ENCODE peak calls at places on chromosome 13, in nine cellular contexts. One of them, this sample, is unnamed.

GRCh38 chr13:113562085-113562749 is 22.3 kb upstream of the TFDP1 start:
- DNase-seq in astrocyte of the spinal cord: peak
- DNase-seq in WERI-Rb-1: peak
- DNase-seq in tibial nerve: peak
- DNase-seq in astrocyte of the cerebellum: peak
- DNase-seq in PC-3: peak
- DNase-seq in mucosa of descending colon: no peak
- DNase-seq in BE2C: peak
- DNase-seq in epithelial cell of esophagus: peak
- DNase-seq in this sample: peak

GRCh38 chr13:50511877-50512332 is 331.6 kb downstream of the DLEU7 start:
- DNase-seq in astrocyte of the spinal cord: no peak
- DNase-seq in WERI-Rb-1: no peak
- DNase-seq in tibial nerve: no peak
- DNase-seq in astrocyte of the cerebellum: no peak
- DNase-seq in PC-3: no peak
- DNase-seq in mucosa of descending colon: no peak
- DNase-seq in BE2C: no peak
- DNase-seq in epithelial cell of esophagus: no peak
- DNase-seq in this sample: no peak

GRCh38 chr13:41075034-41075433 is 13.7 kb downstream of the WBP4 start:
- DNase-seq in astrocyte of the spinal cord: peak
- DNase-seq in WERI-Rb-1: no peak
- DNase-seq in tibial nerve: peak
- DNase-seq in astrocyte of the cerebellum: peak
- DNase-seq in PC-3: peak
- DNase-seq in mucosa of descending colon: no peak
- DNase-seq in BE2C: peak
- DNase-seq in epithelial cell of esophagus: peak
- DNase-seq in this sample: peak

GRCh38 chr13:85419611-85420010 is 379.6 kb downstream of the SLITRK6 start:
- DNase-seq in astrocyte of the spinal cord: no peak
- DNase-seq in WERI-Rb-1: no peak
- DNase-seq in tibial nerve: no peak
- DNase-seq in astrocyte of the cerebellum: no peak
- DNase-seq in PC-3: no peak
- DNase-seq in mucosa of descending colon: no peak
- DNase-seq in BE2C: no peak
- DNase-seq in epithelial cell of esophagus: peak
- DNase-seq in this sample: no peak

GRCh38 chr13:65112123-65113075 is 2117.7 kb downstream of the PCDH9 start:
- DNase-seq in astrocyte of the spinal cord: peak
- DNase-seq in WERI-Rb-1: no peak
- DNase-seq in tibial nerve: no peak
- DNase-seq in astrocyte of the cerebellum: peak
- DNase-seq in PC-3: peak
- DNase-seq in mucosa of descending colon: no peak
- DNase-seq in BE2C: no peak
- DNase-seq in epithelial cell of esophagus: peak
- DNase-seq in this sample: no peak

GRCh38 chr13:18996221-18996620 is 185.4 kb downstream of the TUBA3C start:
- DNase-seq in astrocyte of the spinal cord: no peak
- DNase-seq in WERI-Rb-1: no peak
- DNase-seq in tibial nerve: no peak
- DNase-seq in astrocyte of the cerebellum: no peak
- DNase-seq in PC-3: no peak
- DNase-seq in mucosa of descending colon: no peak
- DNase-seq in BE2C: no peak
- DNase-seq in epithelial cell of esophagus: no peak
- DNase-seq in this sample: no peak

GRCh38 chr13:43846496-43846895 is 33.0 kb downstream of the CCDC122 start:
- DNase-seq in astrocyte of the spinal cord: no peak
- DNase-seq in WERI-Rb-1: no peak
- DNase-seq in tibial nerve: no peak
- DNase-seq in astrocyte of the cerebellum: no peak
- DNase-seq in PC-3: no peak
- DNase-seq in mucosa of descending colon: no peak
- DNase-seq in BE2C: no peak
- DNase-seq in epithelial cell of esophagus: no peak
- DNase-seq in this sample: peak

GRCh38 chr13:97385146-97385545 is 48.8 kb upstream of the RAP2A start:
- DNase-seq in astrocyte of the spinal cord: no peak
- DNase-seq in WERI-Rb-1: no peak
- DNase-seq in tibial nerve: no peak
- DNase-seq in astrocyte of the cerebellum: no peak
- DNase-seq in PC-3: no peak
- DNase-seq in mucosa of descending colon: no peak
- DNase-seq in BE2C: no peak
- DNase-seq in epithelial cell of esophagus: no peak
- DNase-seq in this sample: no peak

GRCh38 chr13:94169783-94170513 is 309.5 kb downstream of the DCT start:
- DNase-seq in astrocyte of the spinal cord: peak
- DNase-seq in WERI-Rb-1: no peak
- DNase-seq in tibial nerve: no peak
- DNase-seq in astrocyte of the cerebellum: no peak
- DNase-seq in PC-3: no peak
- DNase-seq in mucosa of descending colon: peak
- DNase-seq in BE2C: peak
- DNase-seq in epithelial cell of esophagus: no peak
- DNase-seq in this sample: no peak

GRCh38 chr13:73970413-73971055 is 163.7 kb downstream of the KLF12 start:
- DNase-seq in astrocyte of the spinal cord: peak
- DNase-seq in WERI-Rb-1: no peak
- DNase-seq in tibial nerve: no peak
- DNase-seq in astrocyte of the cerebellum: no peak
- DNase-seq in PC-3: no peak
- DNase-seq in mucosa of descending colon: no peak
- DNase-seq in BE2C: no peak
- DNase-seq in epithelial cell of esophagus: no peak
- DNase-seq in this sample: no peak

GRCh38 chr13:65724261-65724660 is 1505.9 kb downstream of the PCDH9 start:
- DNase-seq in astrocyte of the spinal cord: peak
- DNase-seq in WERI-Rb-1: no peak
- DNase-seq in tibial nerve: no peak
- DNase-seq in astrocyte of the cerebellum: peak
- DNase-seq in PC-3: no peak
- DNase-seq in mucosa of descending colon: no peak
- DNase-seq in BE2C: no peak
- DNase-seq in epithelial cell of esophagus: no peak
- DNase-seq in this sample: no peak

GRCh38 chr13:102452831-102453230 is 51.0 kb upstream of the FGF14 start:
- DNase-seq in astrocyte of the spinal cord: no peak
- DNase-seq in WERI-Rb-1: no peak
- DNase-seq in tibial nerve: no peak
- DNase-seq in astrocyte of the cerebellum: no peak
- DNase-seq in PC-3: no peak
- DNase-seq in mucosa of descending colon: no peak
- DNase-seq in BE2C: peak
- DNase-seq in epithelial cell of esophagus: no peak
- DNase-seq in this sample: no peak

GRCh38 chr13:90416938-90417337 is 930.5 kb upstream of the MIR17HG start:
- DNase-seq in astrocyte of the spinal cord: peak
- DNase-seq in WERI-Rb-1: no peak
- DNase-seq in tibial nerve: no peak
- DNase-seq in astrocyte of the cerebellum: no peak
- DNase-seq in PC-3: no peak
- DNase-seq in mucosa of descending colon: no peak
- DNase-seq in BE2C: no peak
- DNase-seq in epithelial cell of esophagus: no peak
- DNase-seq in this sample: no peak

GRCh38 chr13:95207769-95208366 is 93.4 kb downstream of the ABCC4 start:
- DNase-seq in astrocyte of the spinal cord: no peak
- DNase-seq in WERI-Rb-1: no peak
- DNase-seq in tibial nerve: no peak
- DNase-seq in astrocyte of the cerebellum: no peak
- DNase-seq in PC-3: no peak
- DNase-seq in mucosa of descending colon: no peak
- DNase-seq in BE2C: peak
- DNase-seq in epithelial cell of esophagus: no peak
- DNase-seq in this sample: no peak
- H3K4me3 ChIP-seq in astrocyte of the spinal cord: no peak
- H3K4me3 ChIP-seq in WERI-Rb-1: no peak
- H3K4me3 ChIP-seq in tibial nerve: no peak
- H3K4me3 ChIP-seq in astrocyte of the cerebellum: no peak
- H3K4me3 ChIP-seq in PC-3: no peak
- H3K4me3 ChIP-seq in mucosa of descending colon: no peak
- H3K4me3 ChIP-seq in BE2C: peak
- H3K4me3 ChIP-seq in epithelial cell of esophagus: no peak
- H3K4me3 ChIP-seq in this sample: no peak

GRCh38 chr13:80273717-80274116 is 67.2 kb downstream of the SPRY2 start:
- DNase-seq in astrocyte of the spinal cord: no peak
- DNase-seq in WERI-Rb-1: no peak
- DNase-seq in tibial nerve: no peak
- DNase-seq in astrocyte of the cerebellum: no peak
- DNase-seq in PC-3: no peak
- DNase-seq in mucosa of descending colon: no peak
- DNase-seq in BE2C: no peak
- DNase-seq in epithelial cell of esophagus: no peak
- DNase-seq in this sample: no peak

GRCh38 chr13:80278706-80279105 is 62.2 kb downstream of the SPRY2 start:
- DNase-seq in astrocyte of the spinal cord: no peak
- DNase-seq in WERI-Rb-1: no peak
- DNase-seq in tibial nerve: no peak
- DNase-seq in astrocyte of the cerebellum: no peak
- DNase-seq in PC-3: no peak
- DNase-seq in mucosa of descending colon: no peak
- DNase-seq in BE2C: peak
- DNase-seq in epithelial cell of esophagus: no peak
- DNase-seq in this sample: no peak

GRCh38 chr13:80274643-80275042 is 66.3 kb downstream of the SPRY2 start:
- DNase-seq in astrocyte of the spinal cord: no peak
- DNase-seq in WERI-Rb-1: no peak
- DNase-seq in tibial nerve: no peak
- DNase-seq in astrocyte of the cerebellum: no peak
- DNase-seq in PC-3: peak
- DNase-seq in mucosa of descending colon: no peak
- DNase-seq in BE2C: no peak
- DNase-seq in epithelial cell of esophagus: peak
- DNase-seq in this sample: no peak

DNA sequence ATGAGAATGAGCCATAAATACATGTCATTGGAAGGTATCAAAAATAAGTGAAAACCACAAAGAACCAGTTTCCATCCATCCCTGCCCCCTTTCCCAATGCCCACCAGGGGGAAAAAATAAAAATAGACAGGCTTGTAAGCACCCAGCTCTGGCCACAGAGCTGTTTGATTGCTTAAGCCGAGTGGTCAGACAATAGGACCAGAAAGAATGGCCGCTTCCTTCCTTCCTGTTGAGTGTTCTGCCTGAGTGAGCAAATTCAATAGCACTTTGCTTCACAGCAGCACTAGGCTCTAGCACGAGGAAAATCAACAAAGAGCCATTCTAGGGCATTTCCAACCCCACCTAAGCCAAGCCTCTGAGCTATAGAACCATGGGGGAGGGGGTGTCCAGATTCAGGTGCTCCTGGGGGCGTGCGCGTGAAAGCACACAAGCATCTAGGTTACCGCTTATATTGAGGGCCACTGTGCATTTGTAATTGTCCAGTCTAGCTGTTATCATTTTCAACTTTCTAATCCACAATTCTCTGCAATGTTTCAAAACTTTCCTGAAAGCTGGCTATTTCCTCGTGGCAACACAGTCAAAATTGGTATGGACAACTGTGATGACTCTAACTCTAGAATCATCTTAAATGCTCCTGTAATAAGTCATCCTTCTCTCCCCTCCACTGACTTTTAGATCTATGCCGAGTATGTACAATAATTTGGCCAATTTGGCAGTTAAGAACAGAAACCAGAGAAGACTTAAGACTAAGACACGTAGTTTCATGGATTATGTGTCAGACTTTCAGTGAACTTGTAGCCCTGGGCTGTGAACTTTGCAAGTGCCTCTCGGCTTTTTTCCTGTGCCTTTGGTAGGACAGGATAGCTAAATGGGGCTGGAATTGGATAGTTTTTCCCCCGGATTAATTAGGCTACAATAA is 64.3 kb downstream of the SPRY2 start:
- DNase-seq in astrocyte of the spinal cord: peak
- DNase-seq in WERI-Rb-1: no peak
- DNase-seq in tibial nerve: peak
- DNase-seq in astrocyte of the cerebellum: peak
- DNase-seq in PC-3: peak
- DNase-seq in mucosa of descending colon: no peak
- DNase-seq in BE2C: peak
- DNase-seq in epithelial cell of esophagus: peak
- DNase-seq in this sample: peak
- TF ChIP-seq CTCF in astrocyte of the spinal cord: no peak
- TF ChIP-seq CTCF in WERI-Rb-1: no peak
- TF ChIP-seq CTCF in tibial nerve: no peak
- TF ChIP-seq CTCF in astrocyte of the cerebellum: peak
- TF ChIP-seq CTCF in PC-3: no peak
- TF ChIP-seq CTCF in mucosa of descending colon: no peak
- TF ChIP-seq CTCF in BE2C: no peak
- TF ChIP-seq CTCF in epithelial cell of esophagus: no peak
- TF ChIP-seq CTCF in this sample: no peak

DNA sequence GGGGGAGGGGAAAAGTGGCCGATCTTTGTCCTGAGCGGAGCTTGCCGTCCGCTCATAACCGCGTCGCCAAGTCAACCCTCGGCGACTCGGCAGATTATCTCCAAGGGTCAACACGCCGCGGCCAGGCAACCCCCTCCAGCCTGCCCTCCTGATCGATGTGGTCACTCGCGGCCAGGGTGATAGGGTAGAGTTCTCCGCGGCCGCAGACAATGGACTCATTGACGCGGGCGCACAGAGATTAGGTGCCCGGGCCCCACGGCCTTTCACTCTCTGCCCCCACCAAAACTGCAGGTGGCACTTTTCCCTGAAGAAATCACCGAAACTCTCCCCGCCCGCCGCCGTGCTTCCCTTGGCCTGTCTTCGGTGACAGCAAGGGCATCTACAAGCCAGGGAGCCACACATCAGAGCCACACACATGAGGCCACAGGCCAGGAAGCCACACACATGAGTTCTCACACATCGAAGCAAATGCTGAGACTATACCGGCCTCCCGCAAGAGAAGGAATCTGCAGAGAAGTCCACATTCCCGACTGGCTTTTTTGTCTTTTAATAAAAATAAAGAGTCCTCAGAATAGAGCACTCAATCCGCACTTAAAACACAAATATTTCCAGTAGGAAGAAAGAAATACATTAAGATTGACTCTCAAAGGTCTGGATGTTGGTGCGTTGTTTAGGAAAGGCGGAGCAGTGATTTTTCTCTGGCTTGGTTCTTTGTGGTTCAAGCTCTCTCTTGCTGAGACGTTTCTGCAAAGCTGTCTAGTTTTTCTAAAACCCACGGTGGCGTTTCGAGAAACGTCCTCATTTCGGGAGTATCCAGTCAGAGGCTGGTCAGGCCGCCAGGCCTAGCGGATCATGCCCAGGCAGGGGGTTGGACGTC is 1.5 kb upstream of the PDX1 start:
- DNase-seq in astrocyte of the spinal cord: no peak
- DNase-seq in WERI-Rb-1: no peak
- DNase-seq in tibial nerve: no peak
- DNase-seq in astrocyte of the cerebellum: no peak
- DNase-seq in PC-3: no peak
- DNase-seq in mucosa of descending colon: no peak
- DNase-seq in BE2C: no peak
- DNase-seq in epithelial cell of esophagus: no peak
- DNase-seq in this sample: no peak
- H3K4me3 ChIP-seq in astrocyte of the spinal cord: no peak
- H3K4me3 ChIP-seq in WERI-Rb-1: no peak
- H3K4me3 ChIP-seq in tibial nerve: peak
- H3K4me3 ChIP-seq in astrocyte of the cerebellum: no peak
- H3K4me3 ChIP-seq in PC-3: no peak
- H3K4me3 ChIP-seq in mucosa of descending colon: no peak
- H3K4me3 ChIP-seq in BE2C: no peak
- H3K4me3 ChIP-seq in epithelial cell of esophagus: no peak
- H3K4me3 ChIP-seq in this sample: no peak

GRCh38 chr13:31982124-31982523 is 49.5 kb upstream of the FRY start:
- DNase-seq in astrocyte of the spinal cord: no peak
- DNase-seq in WERI-Rb-1: no peak
- DNase-seq in tibial nerve: no peak
- DNase-seq in astrocyte of the cerebellum: no peak
- DNase-seq in PC-3: no peak
- DNase-seq in mucosa of descending colon: no peak
- DNase-seq in BE2C: no peak
- DNase-seq in epithelial cell of esophagus: no peak
- DNase-seq in this sample: peak
- TF ChIP-seq CTCF in astrocyte of the spinal cord: no peak
- TF ChIP-seq CTCF in WERI-Rb-1: no peak
- TF ChIP-seq CTCF in tibial nerve: no peak
- TF ChIP-seq CTCF in astrocyte of the cerebellum: no peak
- TF ChIP-seq CTCF in PC-3: no peak
- TF ChIP-seq CTCF in mucosa of descending colon: no peak
- TF ChIP-seq CTCF in BE2C: no peak
- TF ChIP-seq CTCF in epithelial cell of esophagus: no peak
- TF ChIP-seq CTCF in this sample: no peak

This sample was measured in fibroblast of villous mesenchyme.